ENCODE peak calls at places on chromosomes 3 and 15, in six cellular contexts. Z is aorta, X is hepatocyte, P is PC-3, K is mammary epithelial cell, O is tibial nerve. F is an unnamed sample.
A peak's percentile ranks its signal among the peaks of the same experiment; 100 is the strongest.

GRCh38 chr15:52567886-52568568 is 803 bp downstream of the ARPP19 start:
- DNase-seq in Z (peak; percentile 74), X (peak; percentile 69), P (peak; percentile 53), K (peak; percentile 72), O (no peak), F (no peak)

GRCh38 chr3:52297242-52298146 is 9.9 kb downstream of the GLYCTK start:
- DNase-seq in Z (no peak), X (no peak), P (no peak), K (no peak), O (no peak), F (no peak)

GRCh38 chr3:157447026-157447694 is 10.5 kb downstream of the PTX3 start:
- DNase-seq in Z (no peak), X (peak; percentile 40), P (peak; percentile 69), K (peak; percentile 17), O (no peak), F (peak; percentile 79)

GRCh38 chr3:124903896-124904879 is 17.0 kb upstream of the ITGB5 start:
- DNase-seq in Z (no peak), X (no peak), P (no peak), K (no peak), O (no peak), F (no peak)

GRCh38 chr3:33047842-33048834 is 48.8 kb downstream of the GLB1 start:
- DNase-seq in Z (no peak), X (no peak), P (no peak), K (peak; percentile 55), O (no peak), F (no peak)

GRCh38 chr3:172993412-172993811 is 147.6 kb downstream of the SPATA16 start:
- DNase-seq in Z (no peak), X (no peak), P (no peak), K (no peak), O (no peak), F (no peak)

GRCh38 chr3:192917258-192917507 is 473 bp downstream of the MB21D2 start:
- DNase-seq in Z (no peak), X (no peak), P (no peak), K (no peak), O (no peak), F (no peak)

GRCh38 chr15:25728816-25729215 is 134.3 kb downstream of the ATP10A start:
- DNase-seq in Z (no peak), X (no peak), P (no peak), K (no peak), O (no peak), F (no peak)

GRCh38 chr3:107969994-107970896 is 120.6 kb downstream of the CD47 start:
- DNase-seq in Z (no peak), X (peak; percentile 27), P (peak; percentile 90), K (peak; percentile 67), O (no peak), F (peak; percentile 48)

GRCh38 chr3:129195731-129196256 is 12.1 kb upstream of the CNBP start:
- DNase-seq in Z (no peak), X (peak; percentile 64), P (peak; percentile 83), K (peak; percentile 89), O (peak; percentile 32), F (peak; percentile 93)
- H3K4me3 ChIP-seq in Z (peak overlapping the region; percentile 41), X (no peak overlapping the region), P (peak overlapping the region; percentile 45), K (peak overlapping the region; percentile 5), O (no peak overlapping the region), F (peak overlapping the region; percentile 59)

GRCh38 chr3:177056927-177057326 is 140.4 kb downstream of the TBL1XR1 start:
- DNase-seq in Z (no peak), X (no peak), P (no peak), K (no peak), O (no peak), F (no peak)
- H3K4me1 ChIP-seq in Z (peaks cover 6% of the 10 kb centered on the region), X (no peaks in the 10 kb centered on the region), P (peaks cover under 1% of the 10 kb centered on the region), K (no peaks in the 10 kb centered on the region), O (no peaks in the 10 kb centered on the region), F (peaks cover 19% of the 10 kb centered on the region)

GRCh38 chr3:167184511-167184910 is 195.6 kb downstream of the ZBBX start:
- DNase-seq in Z (no peak), X (peak; percentile 12), P (peak; percentile 47), K (no peak), O (no peak), F (no peak)

GRCh38 chr3:167187211-167187610 is 192.9 kb downstream of the ZBBX start:
- DNase-seq in Z (no peak), X (no peak), P (no peak), K (no peak), O (no peak), F (no peak)

GRCh38 chr3:167188592-167188991 is 191.5 kb downstream of the ZBBX start:
- DNase-seq in Z (no peak), X (no peak), P (no peak), K (no peak), O (no peak), F (no peak)
- H3K36me3 ChIP-seq in Z (no peaks in the 10 kb centered on the region), X (no peaks in the 10 kb centered on the region), P (no peaks in the 10 kb centered on the region), K (no peaks in the 10 kb centered on the region), O (no peaks in the 10 kb centered on the region), F (no peaks in the 10 kb centered on the region)

DNA sequence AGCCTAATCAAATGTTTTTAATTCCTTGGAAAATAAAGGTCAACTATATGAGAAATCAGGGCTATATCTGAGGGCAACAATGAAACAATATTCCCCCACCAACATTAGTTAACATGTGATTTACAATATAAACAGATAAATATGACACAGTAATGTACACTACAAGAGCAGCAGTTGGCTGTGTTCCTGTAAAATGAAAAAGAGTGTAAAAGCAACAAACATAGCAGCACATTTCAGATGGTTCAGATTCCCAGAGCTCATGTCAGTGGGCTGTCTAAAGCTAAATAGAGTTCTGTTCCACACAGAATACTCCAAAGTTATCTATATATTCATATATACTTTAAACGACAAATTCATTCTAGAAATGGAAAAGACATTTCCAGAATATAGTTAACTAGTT is 42.6 kb downstream of the ANKRD28 start:
- DNase-seq in Z (no peak), X (no peak), P (no peak), K (no peak), O (no peak), F (peak; percentile 38)
- H3K4me3 ChIP-seq in Z (no peak overlapping the region), X (no peak overlapping the region), P (no peak overlapping the region), K (no peak overlapping the region), O (no peak overlapping the region), F (no peak overlapping the region)

DNA sequence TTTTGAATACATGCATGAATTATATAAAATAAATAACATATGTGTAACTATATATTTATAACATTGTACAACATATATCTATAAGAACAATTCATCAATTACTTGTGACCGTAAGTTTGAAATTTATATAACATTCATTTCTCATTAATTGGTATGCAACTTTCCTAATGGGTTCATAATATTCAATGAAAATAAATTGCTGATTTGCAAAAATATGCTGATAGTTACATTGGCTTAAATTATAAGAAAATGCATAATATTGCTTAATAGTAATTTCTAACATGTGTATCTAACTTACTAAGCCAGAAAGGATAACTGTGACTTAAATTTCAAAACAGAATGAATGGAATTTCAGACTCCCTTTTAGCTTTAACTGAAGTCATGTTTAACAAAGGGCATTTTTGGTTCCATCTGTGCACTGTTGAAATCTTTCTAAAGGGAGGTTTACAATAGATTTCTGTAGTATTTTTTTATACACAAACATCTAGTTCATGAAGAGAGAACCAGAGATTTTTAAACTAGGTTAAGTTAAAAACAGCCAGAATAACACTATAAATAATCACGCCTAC is 310.9 kb downstream of the TBC1D5 start:
- DNase-seq in Z (no peak), X (no peak), P (no peak), K (no peak), O (no peak), F (peak; percentile 84)
- H3K4me1 ChIP-seq in Z (no peaks in the 10 kb centered on the region), X (no peaks in the 10 kb centered on the region), P (peaks cover 12% of the 10 kb centered on the region), K (no peaks in the 10 kb centered on the region), O (no peaks in the 10 kb centered on the region), F (peaks cover 15% of the 10 kb centered on the region)

GRCh38 chr15:92879949-92880725 is 20.0 kb upstream of the CHD2 start:
- DNase-seq in Z (no peak), X (no peak), P (no peak), K (no peak), O (no peak), F (no peak)
- H3K36me3 ChIP-seq in Z (no peaks in the 10 kb centered on the region), X (no peaks in the 10 kb centered on the region), P (peaks cover 14% of the 10 kb centered on the region), K (no peaks in the 10 kb centered on the region), O (no peaks in the 10 kb centered on the region), F (no peaks in the 10 kb centered on the region)

DNA sequence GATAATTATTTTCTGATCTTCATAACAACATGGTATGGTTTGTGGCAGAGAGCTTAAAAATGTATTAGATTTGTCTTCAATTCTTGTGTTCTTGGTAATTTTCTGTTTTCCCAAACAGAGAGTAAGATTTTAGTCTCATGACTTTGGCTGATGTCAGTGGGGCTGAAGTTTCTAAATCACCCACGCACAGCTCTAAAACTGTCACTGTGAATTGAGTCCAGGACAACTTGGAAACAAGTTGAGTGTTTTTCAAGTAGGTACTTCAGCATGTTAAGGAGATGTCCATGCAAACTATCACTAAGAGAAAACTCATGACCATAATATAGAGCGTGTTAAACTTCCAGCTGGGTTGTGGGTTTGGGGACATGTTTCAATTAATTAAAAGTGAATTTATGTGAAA is 90.0 kb downstream of the KLHL25 start:
- DNase-seq in Z (no peak), X (no peak), P (no peak), K (no peak), O (no peak), F (peak; percentile 30)
- H3K4me3 ChIP-seq in Z (no peak overlapping the region), X (no peak overlapping the region), P (no peak overlapping the region), K (no peak overlapping the region), O (no peak overlapping the region), F (peak overlapping the region; percentile 61)